ENCODE peak calls at places on chromosome 3, in seven cellular contexts. X, C, W, E, I, F and B are unnamed samples.

GRCh38 chr3:101532783-101533602 is 20.0 kb upstream of the SENP7 start:
- DNase-seq in E (no peak), X (no peak), I (no peak), C (no peak), F (no peak), W (no peak), B (no peak)

GRCh38 chr3:32440481-32441350 is 49.1 kb downstream of the CMTM7 start:
- DNase-seq in F (no peak), W (no peak), X (no peak), I (no peak), E (no peak), C (no peak), B (no peak)

GRCh38 chr3:139110072-139110830 is 65.6 kb upstream of the PRR23C start:
- DNase-seq in F (no peak), W (no peak), E (peak; percentile 85), I (no peak), C (peak; percentile 79), X (no peak), B (no peak)

GRCh38 chr3:6921041-6921440 is 60.1 kb downstream of the GRM7 start:
- DNase-seq in F (no peak), E (no peak), C (peak; percentile 12), W (no peak), X (no peak), I (no peak), B (no peak)

GRCh38 chr3:160796813-160797164 is 40.8 kb downstream of the PPM1L start:
- DNase-seq in W (no peak), X (no peak), I (no peak), F (no peak), E (no peak), C (peak; percentile 13), B (no peak)

GRCh38 chr3:134330895-134331810 is 43.1 kb downstream of the AMOTL2 start:
- DNase-seq in F (peak; percentile 64), E (no peak), I (no peak), W (peak; percentile 71), C (no peak), X (no peak), B (no peak)

GRCh38 chr3:32782417-32782816 is 35.4 kb upstream of the TRIM71 start:
- DNase-seq in I (no peak), C (no peak), F (no peak), W (no peak), X (no peak), E (no peak), B (no peak)

GRCh38 chr3:2765002-2765579 is 345.1 kb downstream of the IL5RA start:
- DNase-seq in C (no peak), E (peak; percentile 34), I (no peak), W (no peak), F (no peak), X (peak; percentile 45), B (peak; percentile 7)

GRCh38 chr3:99504258-99504657 is 134.1 kb upstream of the COL8A1 start:
- DNase-seq in W (peak; percentile 76), I (no peak), E (no peak), C (no peak), X (no peak), F (peak; percentile 47), B (no peak)

GRCh38 chr3:108552267-108553159 is 36.7 kb downstream of the CIP2A start:
- DNase-seq in F (peak; percentile 50), E (peak; percentile 15), X (peak; percentile 80), C (peak; percentile 29), I (no peak), W (peak; percentile 14), B (peak; percentile 58)

GRCh38 chr3:172467170-172467824 is 19.0 kb upstream of the GHSR start:
- DNase-seq in X (no peak), E (no peak), W (no peak), C (no peak), F (peak; percentile 88), I (no peak), B (no peak)

GRCh38 chr3:5411786-5412185 is 224.3 kb downstream of the EDEM1 start:
- DNase-seq in W (no peak), I (no peak), C (no peak), F (no peak), X (no peak), E (no peak), B (no peak)

GRCh38 chr3:58188173-58188564 is 22.6 kb downstream of the DNASE1L3 start:
- DNase-seq in I (no peak), F (no peak), C (no peak), W (no peak), X (no peak), E (no peak), B (no peak)